ENCODE peak calls at places on chromosome 21, in nine cellular contexts. M is heart right ventricle, P is brain microvascular endothelial cell, T is coronary artery, I is PC-3, Q is heart left ventricle, L is cardiac muscle cell, S is left ventricle myocardium inferior, Y is stomach. X is an unnamed sample.
A peak's percentile ranks its signal among the peaks of the same experiment; 100 is the strongest.

GRCh38 chr21:43911015-43911934 is 46.3 kb downstream of the AGPAT3 start:
- DNase-seq in M (no peak), S (no peak), I (no peak), T (no peak), P (no peak), Q (no peak), Y (no peak), L (no peak), X (no peak)

GRCh38 chr21:16751705-16752104 is 761.1 kb upstream of the CXADR start:
- DNase-seq in Y (no peak), M (no peak), T (no peak), S (no peak), I (no peak), L (peak; percentile 40), P (no peak), Q (no peak), X (no peak)

GRCh38 chr21:44999972-45000636 is 60.3 kb downstream of the SLX9 start:
- DNase-seq in P (no peak), S (peak; percentile 9), M (no peak), L (no peak), Y (no peak), T (no peak), Q (no peak), I (no peak), X (peak; percentile 50)

GRCh38 chr21:32329331-32329730 is 30.7 kb downstream of the MRAP start:
- DNase-seq in Y (no peak), S (no peak), I (no peak), Q (no peak), M (no peak), P (no peak), L (no peak), T (peak; percentile 41), X (peak; percentile 0)

GRCh38 chr21:44568667-44569556 is 4.6 kb upstream of the KRTAP10-4 start:
- DNase-seq in Y (no peak), S (no peak), I (no peak), T (no peak), P (no peak), Q (no peak), L (no peak), M (no peak), X (no peak)

GRCh38 chr21:35349378-35350080 is 300.4 kb upstream of the RUNX1 start:
- DNase-seq in M (no peak), Q (no peak), I (no peak), P (no peak), Y (no peak), L (no peak), S (no peak), T (no peak), X (no peak)

GRCh38 chr21:42864812-42865211 is 14.5 kb downstream of the WDR4 start:
- DNase-seq in Q (no peak), S (no peak), M (no peak), I (no peak), T (no peak), L (no peak), Y (no peak), P (no peak), X (no peak)

GRCh38 chr21:27693376-27693775 is 726.5 kb upstream of the ADAMTS5 start:
- DNase-seq in Q (no peak), T (no peak), I (peak; percentile 46), P (peak; percentile 42), M (no peak), L (no peak), S (no peak), Y (no peak), X (no peak)

GRCh38 chr21:41768371-41769042 is 1.7 kb upstream of the RIPK4 start:
- DNase-seq in M (no peak), I (peak; percentile 97), Y (peak; percentile 78), S (no peak), Q (no peak), L (peak; percentile 66), T (peak; percentile 73), P (peak; percentile 60), X (peak; percentile 85)

GRCh38 chr21:41071410-41071809 is 96.5 kb upstream of the BACE2 start:
- DNase-seq in Y (no peak), I (peak; percentile 5), Q (no peak), P (no peak), S (no peak), L (peak; percentile 49), M (no peak), T (no peak), X (no peak)

GRCh38 chr21:32946654-32947053 is 79.1 kb upstream of the OLIG2 start:
- DNase-seq in P (no peak), T (no peak), Y (no peak), S (no peak), L (no peak), Q (no peak), M (no peak), I (no peak), X (no peak)

GRCh38 chr21:42836767-42837301 is 42.5 kb downstream of the WDR4 start:
- DNase-seq in L (no peak), Q (no peak), Y (peak; percentile 16), I (no peak), S (no peak), P (no peak), T (peak; percentile 43), M (no peak), X (peak; percentile 35)

GRCh38 chr21:31201144-31201543 is 142.9 kb downstream of the TIAM1 start:
- DNase-seq in Y (no peak), S (no peak), M (no peak), Q (no peak), T (no peak), L (no peak), P (no peak), I (no peak), X (no peak)

GRCh38 chr21:32307706-32308105 is 9.1 kb downstream of the MRAP start:
- DNase-seq in L (no peak), S (no peak), I (no peak), M (no peak), P (peak; percentile 8), Y (no peak), T (no peak), Q (no peak), X (no peak)

GRCh38 chr21:32070693-32071330 is 198.0 kb downstream of the HUNK start:
- DNase-seq in P (no peak), L (no peak), Y (no peak), I (no peak), S (no peak), M (no peak), Q (no peak), T (no peak), X (no peak)

GRCh38 chr21:39788383-39788782 is 43.4 kb downstream of the IGSF5 start:
- DNase-seq in S (peak; percentile 72), L (peak; percentile 87), M (peak; percentile 82), T (peak; percentile 85), Y (peak; percentile 78), I (peak; percentile 89), P (peak; percentile 23), Q (peak; percentile 77), X (peak; percentile 71)
- H3K4me3 ChIP-seq in S (peak overlapping the region; percentile 55), L (no peak overlapping the region), M (peak overlapping the region; percentile 43), T (peak overlapping the region; percentile 43), Y (no peak overlapping the region), I (peak overlapping the region; percentile 29), P (no peak overlapping the region), Q (peak overlapping the region; percentile 14), X (no peak overlapping the region)

GRCh38 chr21:37257967-37258877 is 8.9 kb downstream of the VPS26C start:
- DNase-seq in T (no peak), Y (peak; percentile 63), S (peak; percentile 58), Q (peak; percentile 61), I (peak; percentile 60), L (peak; percentile 62), M (peak; percentile 55), P (peak; percentile 31), X (peak; percentile 79)

GRCh38 chr21:37259426-37259825 is 7.7 kb downstream of the VPS26C start:
- DNase-seq in M (no peak), S (no peak), Q (no peak), P (no peak), L (no peak), I (no peak), T (no peak), Y (no peak), X (no peak)

GRCh38 chr21:37253991-37254390 is 13.1 kb downstream of the VPS26C start:
- DNase-seq in S (no peak), L (no peak), I (no peak), T (no peak), Y (no peak), M (no peak), Q (no peak), P (no peak), X (no peak)

GRCh38 chr21:37257526-37257966 is 9.6 kb downstream of the VPS26C start:
- DNase-seq in Y (no peak), L (no peak), T (no peak), S (peak; percentile 23), P (peak; percentile 11), Q (peak; percentile 13), M (peak; percentile 21), I (peak; percentile 47), X (no peak)
- H3K27ac ChIP-seq in Y (peak overlapping the region; percentile 78), L (peak overlapping the region; percentile 84), T (peak overlapping the region; percentile 66), S (peak overlapping the region; percentile 75), P (peak overlapping the region; percentile 65), Q (peak overlapping the region; percentile 50), M (peak overlapping the region; percentile 64), I (peak overlapping the region; percentile 84), X (peak overlapping the region; percentile 78)

DNA sequence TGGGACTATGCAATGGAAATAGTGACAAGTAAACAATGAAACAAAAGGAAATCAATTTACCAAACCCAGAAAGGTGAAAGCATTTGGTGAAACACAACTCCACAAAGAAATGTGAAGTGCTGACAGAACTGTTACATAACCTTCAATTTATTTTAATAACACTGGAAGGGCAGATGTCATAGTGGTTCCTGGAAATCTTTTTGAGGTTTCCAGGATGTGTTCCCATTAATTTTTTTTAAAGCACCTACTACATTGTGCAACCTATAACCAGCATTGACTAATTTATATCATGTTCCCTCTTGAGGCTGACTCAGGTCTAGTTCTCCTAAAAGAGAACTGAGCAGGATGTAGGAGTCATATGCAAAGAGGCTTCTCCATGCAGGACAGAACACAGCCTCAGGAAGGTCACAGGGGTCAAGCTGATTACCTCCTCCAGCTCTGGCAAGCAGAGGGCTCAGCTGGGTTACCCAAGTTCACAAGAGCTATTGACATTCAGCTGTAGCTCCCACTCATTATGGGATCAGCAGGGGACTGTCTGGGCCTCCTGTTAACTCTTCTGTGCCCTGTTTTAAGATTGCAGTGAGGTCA is 157.1 kb upstream of the NRIP1 start:
- DNase-seq in P (peak; percentile 53), Q (peak; percentile 64), I (peak; percentile 86), M (peak; percentile 68), L (peak; percentile 84), T (no peak), S (peak; percentile 41), Y (no peak), X (peak; percentile 94)
- TF ChIP-seq CTCF in P (no peak), Q (no peak), I (no peak), M (no peak), L (no peak), T (no peak), S (no peak), Y (no peak), X (no peak)

DNA sequence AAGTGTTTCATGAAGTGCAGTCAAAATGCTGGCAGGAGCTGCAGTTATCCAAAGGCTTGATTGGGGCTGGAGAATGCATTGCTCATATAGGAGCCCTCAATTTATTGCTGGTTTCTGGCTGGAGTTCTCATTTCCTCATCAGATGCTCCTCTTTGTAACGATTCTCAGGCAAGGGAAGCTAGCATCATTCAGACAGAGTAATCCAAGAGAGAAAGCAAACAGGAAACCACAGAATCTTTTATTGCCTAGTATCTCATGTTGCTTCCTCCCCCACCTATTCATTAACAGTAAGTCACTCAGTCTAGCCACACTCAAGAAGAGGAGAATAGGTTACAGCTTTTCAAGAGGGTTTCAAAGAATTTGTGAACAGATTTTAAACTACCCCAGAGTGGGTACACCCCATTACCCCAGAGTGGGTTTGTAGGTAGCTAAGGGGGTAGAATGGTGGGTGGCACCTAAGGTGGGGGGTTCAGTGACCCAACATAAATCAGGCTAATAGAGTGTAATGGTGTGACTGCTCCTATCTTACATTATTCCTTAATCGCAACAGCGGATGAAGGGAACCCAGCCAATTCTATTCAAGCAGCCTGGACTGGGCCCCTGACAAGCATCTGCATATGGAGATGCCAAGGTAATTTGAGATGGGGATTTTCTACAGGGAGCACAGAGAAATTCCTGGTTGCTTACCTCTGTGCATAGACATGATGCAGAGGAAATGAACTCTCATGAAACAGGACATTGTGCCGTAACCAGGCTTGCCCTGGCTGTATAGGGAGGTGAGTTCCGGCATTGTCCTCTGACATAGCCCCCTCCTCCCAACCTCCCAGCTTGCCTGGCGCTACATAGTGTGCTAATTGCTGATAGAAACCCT is 67.2 kb downstream of the KCNJ15 start:
- DNase-seq in I (peak; percentile 95), L (peak; percentile 7), S (no peak), P (peak; percentile 75), Q (no peak), T (peak; percentile 26), M (no peak), Y (no peak), X (peak; percentile 64)
- H3K4me3 ChIP-seq in I (peak overlapping the region; percentile 28), L (no peak overlapping the region), S (no peak overlapping the region), P (no peak overlapping the region), Q (no peak overlapping the region), T (no peak overlapping the region), M (no peak overlapping the region), Y (no peak overlapping the region), X (no peak overlapping the region)

X was measured in RWPE2.